ENCODE peak calls at places on chromosomes 4 and X, in four cellular contexts. L is nucleus accumbens; O is CD4-positive, alpha-beta memory T cell; U is ACHN. V is an unnamed sample.

GRCh38 chr4:72505314-72505744 is 63.7 kb downstream of the ADAMTS3 start:
- DNase-seq in L (no peak), O (no peak), U (peak; percentile 55), V (peak; percentile 4)

GRCh38 chr4:19961092-19961491 is 290.6 kb upstream of the SLIT2 start:
- DNase-seq in L (no peak), O (no peak), U (peak; percentile 19), V (no peak)

GRCh38 chrX:130771230-130771629 is 131.8 kb downstream of the ENOX2 start:
- DNase-seq in L (no peak), O (no peak), U (no peak), V (no peak)

GRCh38 chr4:141255016-141255415 is 34.3 kb downstream of the ZNF330 start:
- DNase-seq in L (no peak), O (no peak), U (no peak), V (no peak)

GRCh38 chr4:177107288-177107901 is 202.3 kb upstream of the NEIL3 start:
- DNase-seq in L (no peak), O (no peak), U (no peak), V (no peak)

GRCh38 chrX:132876509-132876837 is 82.0 kb downstream of the HS6ST2 start:
- DNase-seq in L (no peak), O (no peak), U (no peak), V (no peak)

GRCh38 chr4:46462746-46463145 is 72.8 kb upstream of the GABRA2 start:
- DNase-seq in L (no peak), O (no peak), U (no peak), V (no peak)

GRCh38 chr4:183008492-183008891 is 90.6 kb upstream of the WWC2 start:
- DNase-seq in L (no peak), O (no peak), U (no peak), V (no peak)

GRCh38 chr4:150237110-150237852 is 159.0 kb downstream of the DCLK2 start:
- DNase-seq in L (no peak), O (no peak), U (peak; percentile 84), V (no peak)

GRCh38 chr4:106305435-106306055 is 10.5 kb downstream of the TBCK start:
- DNase-seq in L (no peak), O (no peak), U (no peak), V (no peak)

GRCh38 chr4:84578540-84579409 is 4.2 kb upstream of the CDS1 start:
- DNase-seq in L (peak; percentile 23), O (no peak), U (peak; percentile 62), V (no peak)

GRCh38 chr4:92988301-92988700 is 684.5 kb downstream of the GRID2 start:
- DNase-seq in L (no peak), O (no peak), U (no peak), V (no peak)

GRCh38 chr4:875818-876423 is 50.0 kb upstream of the CPLX1 start:
- DNase-seq in L (no peak), O (no peak), U (no peak), V (no peak)

GRCh38 chrX:56793533-56794320 is 64.7 kb downstream of the NBDY start:
- DNase-seq in L (no peak), O (no peak), U (no peak), V (no peak)

GRCh38 chr4:136967069-136967468 is 565.2 kb downstream of the PCDH18 start:
- DNase-seq in L (no peak), O (no peak), U (no peak), V (no peak)

GRCh38 chr4:14771091-14771490 is 231.2 kb upstream of the CPEB2 start:
- DNase-seq in L (no peak), O (no peak), U (no peak), V (no peak)

GRCh38 chrX:136754641-136755040 is 26.1 kb downstream of the ARHGEF6 start:
- DNase-seq in L (peak; percentile 5), O (peak; percentile 50), U (no peak), V (peak; percentile 50)

GRCh38 chrX:9788908-9789307 is 2.7 kb downstream of the SHROOM2 start:
- DNase-seq in L (no peak), O (no peak), U (no peak), V (no peak)

GRCh38 chr4:32470087-32470585 is 1750.0 kb downstream of the PCDH7 start:
- DNase-seq in L (no peak), O (no peak), U (no peak), V (no peak)

GRCh38 chrX:70755850-70756249 is 152.7 kb downstream of the TEX11 start:
- DNase-seq in L (no peak), O (peak; percentile 68), U (no peak), V (no peak)

GRCh38 chrX:96929036-96929435 is 45.3 kb downstream of the RPA4 start:
- DNase-seq in L (no peak), O (no peak), U (no peak), V (no peak)

GRCh38 chr4:76197971-76198410 is 15.6 kb downstream of the SCARB2 start:
- DNase-seq in L (peak; percentile 59), O (no peak), U (no peak), V (peak; percentile 53)

GRCh38 chr4:7646384-7647061 is 211.8 kb upstream of the PSAPL1 start:
- DNase-seq in L (no peak), O (no peak), U (no peak), V (no peak)

GRCh38 chrX:120794525-120794975 is 81.1 kb downstream of the CT47B1 start:
- DNase-seq in L (no peak), O (no peak), U (no peak), V (no peak)

GRCh38 chr4:172392741-172393140 is 579.5 kb downstream of the GALNTL6 start:
- DNase-seq in L (no peak), O (no peak), U (no peak), V (no peak)

GRCh38 chr4:148288448-148288847 is 153.8 kb downstream of the NR3C2 start:
- DNase-seq in L (no peak), O (no peak), U (no peak), V (peak; percentile 60)

GRCh38 chr4:19803406-19803805 is 448.3 kb upstream of the SLIT2 start:
- DNase-seq in L (no peak), O (no peak), U (peak; percentile 31), V (no peak)